ENCODE peak calls at places on chromosome 16, in six cellular contexts. One of them, this sample, is unnamed.
A peak's percentile ranks its signal among the peaks of the same experiment; 100 is the strongest.

GRCh38 chr16:89287777-89288576 is 70.5 kb downstream of the ZNF778 start:
- DNase-seq in K562: no peak
- DNase-seq in H1: no peak
- DNase-seq in HCT116: no peak
- DNase-seq in SK-N-SH: no peak
- DNase-seq in HepG2: no peak
- DNase-seq in this sample: no peak

GRCh38 chr16:525520-526180 is 1.9 kb upstream of the CAPN15 start:
- DNase-seq in K562: peak; percentile 82
- DNase-seq in H1: no peak
- DNase-seq in HCT116: peak; percentile 57
- DNase-seq in SK-N-SH: no peak
- DNase-seq in HepG2: no peak
- DNase-seq in this sample: no peak

GRCh38 chr16:48538746-48539484 is 71.1 kb downstream of the N4BP1 start:
- DNase-seq in K562: peak; percentile 13
- DNase-seq in H1: no peak
- DNase-seq in HCT116: no peak
- DNase-seq in SK-N-SH: peak; percentile 59
- DNase-seq in HepG2: peak; percentile 24
- DNase-seq in this sample: no peak

GRCh38 chr16:71369494-71369893 is 11.0 kb downstream of the CALB2 start:
- DNase-seq in K562: no peak
- DNase-seq in H1: no peak
- DNase-seq in HCT116: no peak
- DNase-seq in SK-N-SH: no peak
- DNase-seq in HepG2: no peak
- DNase-seq in this sample: no peak

GRCh38 chr16:29925173-29925804 is 737 bp downstream of the KCTD13 start:
- DNase-seq in K562: peak; percentile 23
- DNase-seq in H1: no peak
- DNase-seq in HCT116: no peak
- DNase-seq in SK-N-SH: no peak
- DNase-seq in HepG2: no peak
- DNase-seq in this sample: no peak

GRCh38 chr16:50305441-50306061 is 39.2 kb downstream of the ADCY7 start:
- DNase-seq in K562: no peak
- DNase-seq in H1: no peak
- DNase-seq in HCT116: no peak
- DNase-seq in SK-N-SH: peak; percentile 23
- DNase-seq in HepG2: no peak
- DNase-seq in this sample: no peak

GRCh38 chr16:68786685-68787418 is 49.8 kb downstream of the CDH1 start:
- DNase-seq in K562: no peak
- DNase-seq in H1: no peak
- DNase-seq in HCT116: no peak
- DNase-seq in SK-N-SH: no peak
- DNase-seq in HepG2: peak; percentile 95
- DNase-seq in this sample: no peak

GRCh38 chr16:281660-282249 is 1.2 kb upstream of the PDIA2 start:
- DNase-seq in K562: no peak
- DNase-seq in H1: no peak
- DNase-seq in HCT116: no peak
- DNase-seq in SK-N-SH: no peak
- DNase-seq in HepG2: no peak
- DNase-seq in this sample: no peak

GRCh38 chr16:2603165-2604015 is 65.6 kb downstream of the PDPK1 start:
- DNase-seq in K562: peak; percentile 98
- DNase-seq in H1: peak; percentile 86
- DNase-seq in HCT116: peak; percentile 94
- DNase-seq in SK-N-SH: peak; percentile 99
- DNase-seq in HepG2: peak; percentile 94
- DNase-seq in this sample: peak; percentile 99

GRCh38 chr16:10121496-10121895 is 60.7 kb downstream of the GRIN2A start:
- DNase-seq in K562: no peak
- DNase-seq in H1: no peak
- DNase-seq in HCT116: no peak
- DNase-seq in SK-N-SH: no peak
- DNase-seq in HepG2: no peak
- DNase-seq in this sample: peak; percentile 7

GRCh38 chr16:19898924-19899604 is 14.4 kb upstream of the GPRC5B start:
- DNase-seq in K562: peak; percentile 72
- DNase-seq in H1: no peak
- DNase-seq in HCT116: peak; percentile 57
- DNase-seq in SK-N-SH: peak; percentile 64
- DNase-seq in HepG2: peak; percentile 66
- DNase-seq in this sample: peak; percentile 47

GRCh38 chr16:75097941-75098897 is 18.4 kb downstream of the LDHD start:
- DNase-seq in K562: no peak
- DNase-seq in H1: no peak
- DNase-seq in HCT116: no peak
- DNase-seq in SK-N-SH: no peak
- DNase-seq in HepG2: no peak
- DNase-seq in this sample: no peak

GRCh38 chr16:79618712-79619050 is 18.1 kb upstream of the MAF start:
- DNase-seq in K562: no peak
- DNase-seq in H1: no peak
- DNase-seq in HCT116: no peak
- DNase-seq in SK-N-SH: no peak
- DNase-seq in HepG2: no peak
- DNase-seq in this sample: no peak

GRCh38 chr16:83623091-83623730 is 184.6 kb upstream of the HSBP1 start:
- DNase-seq in K562: no peak
- DNase-seq in H1: no peak
- DNase-seq in HCT116: no peak
- DNase-seq in SK-N-SH: no peak
- DNase-seq in HepG2: no peak
- DNase-seq in this sample: no peak

GRCh38 chr16:82627811-82628339 is 1.1 kb downstream of the CDH13 start:
- DNase-seq in K562: no peak
- DNase-seq in H1: no peak
- DNase-seq in HCT116: no peak
- DNase-seq in SK-N-SH: no peak
- DNase-seq in HepG2: no peak
- DNase-seq in this sample: no peak

GRCh38 chr16:74999683-75000480 is 1.1 kb downstream of the ZNRF1 start:
- DNase-seq in K562: peak; percentile 49
- DNase-seq in H1: no peak
- DNase-seq in HCT116: no peak
- DNase-seq in SK-N-SH: peak; percentile 74
- DNase-seq in HepG2: peak; percentile 44
- DNase-seq in this sample: peak; percentile 56

GRCh38 chr16:85055503-85056210 is 28.1 kb downstream of the KIAA0513 start:
- DNase-seq in K562: peak; percentile 83
- DNase-seq in H1: no peak
- DNase-seq in HCT116: no peak
- DNase-seq in SK-N-SH: peak; percentile 43
- DNase-seq in HepG2: peak; percentile 32
- DNase-seq in this sample: peak; percentile 82

GRCh38 chr16:87918866-87919680 is 17.3 kb downstream of the CA5A start:
- DNase-seq in K562: no peak
- DNase-seq in H1: no peak
- DNase-seq in HCT116: no peak
- DNase-seq in SK-N-SH: no peak
- DNase-seq in HepG2: no peak
- DNase-seq in this sample: no peak

GRCh38 chr16:88057656-88058055 is 106.4 kb downstream of the BANP start:
- DNase-seq in K562: no peak
- DNase-seq in H1: no peak
- DNase-seq in HCT116: no peak
- DNase-seq in SK-N-SH: no peak
- DNase-seq in HepG2: no peak
- DNase-seq in this sample: no peak

GRCh38 chr16:3152022-3152272 is 17.1 kb downstream of the ZNF213 start:
- DNase-seq in K562: no peak
- DNase-seq in H1: no peak
- DNase-seq in HCT116: no peak
- DNase-seq in SK-N-SH: no peak
- DNase-seq in HepG2: no peak
- DNase-seq in this sample: no peak

GRCh38 chr16:89623511-89624232 is 10.2 kb downstream of the DPEP1 start:
- DNase-seq in K562: no peak
- DNase-seq in H1: no peak
- DNase-seq in HCT116: no peak
- DNase-seq in SK-N-SH: no peak
- DNase-seq in HepG2: peak; percentile 40
- DNase-seq in this sample: no peak

GRCh38 chr16:13236308-13236707 is 334.9 kb downstream of the SHISA9 start:
- DNase-seq in K562: no peak
- DNase-seq in H1: no peak
- DNase-seq in HCT116: no peak
- DNase-seq in SK-N-SH: no peak
- DNase-seq in HepG2: no peak
- DNase-seq in this sample: no peak

GRCh38 chr16:67268136-67268579 is 11.2 kb upstream of the PLEKHG4 start:
- DNase-seq in K562: peak; percentile 97
- DNase-seq in H1: no peak
- DNase-seq in HCT116: peak; percentile 81
- DNase-seq in SK-N-SH: no peak
- DNase-seq in HepG2: peak; percentile 43
- DNase-seq in this sample: no peak

GRCh38 chr16:68445458-68445857 is 2.9 kb downstream of the SMPD3 start:
- DNase-seq in K562: peak; percentile 65
- DNase-seq in H1: no peak
- DNase-seq in HCT116: peak; percentile 43
- DNase-seq in SK-N-SH: peak; percentile 63
- DNase-seq in HepG2: peak; percentile 67
- DNase-seq in this sample: no peak

GRCh38 chr16:4323845-4324478 is 8.1 kb downstream of the GLIS2 start:
- DNase-seq in K562: peak; percentile 52
- DNase-seq in H1: no peak
- DNase-seq in HCT116: no peak
- DNase-seq in SK-N-SH: peak; percentile 79
- DNase-seq in HepG2: no peak
- DNase-seq in this sample: peak; percentile 28

GRCh38 chr16:58638148-58639036 is 8.8 kb upstream of the CNOT1 start:
- DNase-seq in K562: peak; percentile 60
- DNase-seq in H1: peak; percentile 19
- DNase-seq in HCT116: peak; percentile 54
- DNase-seq in SK-N-SH: no peak
- DNase-seq in HepG2: peak; percentile 79
- DNase-seq in this sample: no peak

GRCh38 chr16:69610356-69610755 is 44.6 kb downstream of the NFAT5 start:
- DNase-seq in K562: no peak
- DNase-seq in H1: no peak
- DNase-seq in HCT116: no peak
- DNase-seq in SK-N-SH: peak; percentile 9
- DNase-seq in HepG2: no peak
- DNase-seq in this sample: no peak

GRCh38 chr16:48256579-48257177 is 9.3 kb upstream of the ABCC11 start:
- DNase-seq in K562: no peak
- DNase-seq in H1: no peak
- DNase-seq in HCT116: no peak
- DNase-seq in SK-N-SH: no peak
- DNase-seq in HepG2: no peak
- DNase-seq in this sample: no peak

GRCh38 chr16:11398851-11399250 is 53.6 kb downstream of the RMI2 start:
- DNase-seq in K562: no peak
- DNase-seq in H1: no peak
- DNase-seq in HCT116: no peak
- DNase-seq in SK-N-SH: no peak
- DNase-seq in HepG2: no peak
- DNase-seq in this sample: no peak
- TF ChIP-seq JUND in K562: no peak
- TF ChIP-seq JUND in H1: no peak
- TF ChIP-seq JUND in HCT116: no peak
- TF ChIP-seq JUND in SK-N-SH: no peak
- TF ChIP-seq JUND in HepG2: no peak
- TF ChIP-seq JUND in this sample: no peak

GRCh38 chr16:23642246-23642774 is 1.0 kb downstream of the DCTN5 start:
- DNase-seq in K562: peak; percentile 7
- DNase-seq in H1: no peak
- DNase-seq in HCT116: no peak
- DNase-seq in SK-N-SH: no peak
- DNase-seq in HepG2: no peak
- DNase-seq in this sample: no peak

GRCh38 chr16:23635958-23636357 is 5.2 kb downstream of the PALB2 start:
- DNase-seq in K562: peak; percentile 15
- DNase-seq in H1: no peak
- DNase-seq in HCT116: no peak
- DNase-seq in SK-N-SH: no peak
- DNase-seq in HepG2: no peak
- DNase-seq in this sample: no peak

GRCh38 chr16:23640959-23641765 is at the start of the genes DCTN5 and PALB2:
- DNase-seq in K562: peak; percentile 98
- DNase-seq in H1: peak; percentile 75
- DNase-seq in HCT116: peak; percentile 81
- DNase-seq in SK-N-SH: peak; percentile 95
- DNase-seq in HepG2: peak; percentile 98
- DNase-seq in this sample: peak; percentile 95

DNA sequence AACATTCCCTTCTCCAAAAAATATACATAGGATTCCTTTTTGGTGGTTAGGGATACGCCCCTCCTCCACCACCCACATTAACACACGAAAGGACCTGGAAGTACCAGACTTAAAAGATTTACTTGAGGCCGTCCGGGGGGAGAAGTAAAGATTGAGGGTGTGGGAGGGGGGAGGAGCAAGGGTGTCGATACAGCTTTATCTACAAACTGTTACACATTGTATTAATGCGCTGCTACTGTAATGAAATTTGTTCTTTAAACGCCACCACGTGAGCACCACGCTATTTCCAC is 496 bp downstream of the PALB2 start:
- DNase-seq in K562: peak; percentile 41
- DNase-seq in H1: peak; percentile 9
- DNase-seq in HCT116: no peak
- DNase-seq in SK-N-SH: peak; percentile 41
- DNase-seq in HepG2: no peak
- DNase-seq in this sample: no peak
- TF ChIP-seq JUND in K562: no peak
- TF ChIP-seq JUND in H1: no peak
- TF ChIP-seq JUND in HCT116: no peak
- TF ChIP-seq JUND in SK-N-SH: no peak
- TF ChIP-seq JUND in HepG2: no peak
- TF ChIP-seq JUND in this sample: no peak

GRCh38 chr16:8167436-8167835 is 422.9 kb downstream of the TMEM114 start:
- DNase-seq in K562: no peak
- DNase-seq in H1: no peak
- DNase-seq in HCT116: no peak
- DNase-seq in SK-N-SH: no peak
- DNase-seq in HepG2: no peak
- DNase-seq in this sample: no peak
- TF ChIP-seq JUND in K562: no peak
- TF ChIP-seq JUND in H1: no peak
- TF ChIP-seq JUND in HCT116: no peak
- TF ChIP-seq JUND in SK-N-SH: no peak
- TF ChIP-seq JUND in HepG2: no peak
- TF ChIP-seq JUND in this sample: no peak

DNA sequence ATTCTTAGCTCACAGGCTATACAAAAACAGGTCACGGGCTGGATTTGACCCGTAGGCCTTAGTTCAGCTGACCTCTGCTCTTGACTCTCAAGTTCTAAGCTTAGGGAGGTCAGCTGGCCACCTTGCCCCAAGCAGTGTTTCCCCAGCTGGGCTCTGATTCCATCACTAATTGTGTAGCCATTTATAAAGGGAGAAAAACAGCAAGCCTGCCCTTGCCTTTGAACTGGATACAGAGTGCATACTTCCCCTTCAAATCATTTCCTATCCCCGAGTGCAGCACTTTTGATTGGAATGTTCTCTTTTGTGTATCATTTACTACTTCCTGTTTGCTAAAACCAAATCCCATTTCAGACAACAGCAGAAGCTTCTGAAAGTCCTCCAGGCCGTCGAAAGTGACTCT is 153.6 kb downstream of the KATNIP start:
- DNase-seq in K562: no peak
- DNase-seq in H1: no peak
- DNase-seq in HCT116: no peak
- DNase-seq in SK-N-SH: no peak
- DNase-seq in HepG2: no peak
- DNase-seq in this sample: no peak
- TF ChIP-seq JUND in K562: no peak
- TF ChIP-seq JUND in H1: no peak
- TF ChIP-seq JUND in HCT116: no peak
- TF ChIP-seq JUND in SK-N-SH: no peak
- TF ChIP-seq JUND in HepG2: no peak
- TF ChIP-seq JUND in this sample: no peak

This sample was measured in T47D.